ENCODE peak calls at places on chromosome 3, in nine cellular contexts. One of them, this sample, is unnamed.
A peak's percentile ranks its signal among the peaks of the same experiment; 100 is the strongest.

GRCh38 chr3:149277338-149277813 is 55.7 kb upstream of the CP start:
- DNase-seq in NCI-H748 treated with DMSO at 0.1 percent for 48 hours: peak; percentile 9
- DNase-seq in neural progenitor cell: no peak
- DNase-seq in choroid plexus epithelial cell: peak; percentile 83
- DNase-seq in fibroblast of mammary gland: peak; percentile 77
- DNase-seq in NCI-H187: no peak
- DNase-seq in prostate gland: peak; percentile 37
- DNase-seq in stromal cell of bone marrow: peak; percentile 68
- DNase-seq in NCI-H446: no peak
- DNase-seq in this sample: no peak

GRCh38 chr3:181698263-181698944 is 13.3 kb upstream of the SOX2 start:
- DNase-seq in NCI-H446: no peak
- DNase-seq in NCI-H748 treated with DMSO at 0.1 percent for 48 hours: no peak
- DNase-seq in NCI-H187: no peak
- DNase-seq in neural progenitor cell: no peak
- DNase-seq in stromal cell of bone marrow: no peak
- DNase-seq in fibroblast of mammary gland: peak; percentile 28
- DNase-seq in prostate gland: no peak
- DNase-seq in choroid plexus epithelial cell: no peak
- DNase-seq in this sample: no peak

GRCh38 chr3:129121792-129122696 is at the start of gene RAB43:
- DNase-seq in NCI-H187: peak; percentile 12
- DNase-seq in NCI-H748 treated with DMSO at 0.1 percent for 48 hours: peak; percentile 78
- DNase-seq in neural progenitor cell: peak; percentile 99
- DNase-seq in prostate gland: peak; percentile 91
- DNase-seq in fibroblast of mammary gland: peak; percentile 68
- DNase-seq in choroid plexus epithelial cell: peak; percentile 87
- DNase-seq in NCI-H446: peak; percentile 16
- DNase-seq in stromal cell of bone marrow: peak; percentile 42
- DNase-seq in this sample: peak; percentile 47

GRCh38 chr3:41848745-41849574 is 112.9 kb downstream of the ULK4 start:
- DNase-seq in prostate gland: no peak
- DNase-seq in NCI-H748 treated with DMSO at 0.1 percent for 48 hours: no peak
- DNase-seq in fibroblast of mammary gland: no peak
- DNase-seq in stromal cell of bone marrow: no peak
- DNase-seq in NCI-H446: no peak
- DNase-seq in neural progenitor cell: no peak
- DNase-seq in NCI-H187: no peak
- DNase-seq in choroid plexus epithelial cell: peak; percentile 14
- DNase-seq in this sample: no peak

GRCh38 chr3:171873561-171873960 is 30.4 kb downstream of the TMEM212 start:
- DNase-seq in choroid plexus epithelial cell: peak; percentile 45
- DNase-seq in NCI-H748 treated with DMSO at 0.1 percent for 48 hours: no peak
- DNase-seq in neural progenitor cell: no peak
- DNase-seq in NCI-H187: no peak
- DNase-seq in NCI-H446: no peak
- DNase-seq in prostate gland: no peak
- DNase-seq in stromal cell of bone marrow: peak; percentile 27
- DNase-seq in fibroblast of mammary gland: peak; percentile 78
- DNase-seq in this sample: no peak

GRCh38 chr3:190326930-190327329 is 4.7 kb upstream of the CLDN1 start:
- DNase-seq in prostate gland: peak; percentile 58
- DNase-seq in NCI-H187: no peak
- DNase-seq in NCI-H446: no peak
- DNase-seq in fibroblast of mammary gland: peak; percentile 74
- DNase-seq in NCI-H748 treated with DMSO at 0.1 percent for 48 hours: no peak
- DNase-seq in choroid plexus epithelial cell: no peak
- DNase-seq in neural progenitor cell: no peak
- DNase-seq in stromal cell of bone marrow: peak; percentile 57
- DNase-seq in this sample: no peak

GRCh38 chr3:31532587-31533168 is at the start of gene STT3B:
- DNase-seq in fibroblast of mammary gland: peak; percentile 75
- DNase-seq in choroid plexus epithelial cell: peak; percentile 84
- DNase-seq in NCI-H748 treated with DMSO at 0.1 percent for 48 hours: peak; percentile 40
- DNase-seq in stromal cell of bone marrow: peak; percentile 68
- DNase-seq in prostate gland: peak; percentile 69
- DNase-seq in NCI-H446: peak; percentile 15
- DNase-seq in neural progenitor cell: no peak
- DNase-seq in NCI-H187: peak; percentile 16
- DNase-seq in this sample: no peak

GRCh38 chr3:77370413-77370812 is 330.5 kb downstream of the ROBO2 start:
- DNase-seq in neural progenitor cell: no peak
- DNase-seq in prostate gland: no peak
- DNase-seq in stromal cell of bone marrow: peak; percentile 2
- DNase-seq in NCI-H446: peak; percentile 27
- DNase-seq in fibroblast of mammary gland: peak; percentile 29
- DNase-seq in NCI-H187: no peak
- DNase-seq in choroid plexus epithelial cell: peak; percentile 71
- DNase-seq in NCI-H748 treated with DMSO at 0.1 percent for 48 hours: no peak
- DNase-seq in this sample: peak; percentile 16

GRCh38 chr3:134446800-134447199 is 39.0 kb downstream of the ANAPC13 start:
- DNase-seq in stromal cell of bone marrow: peak; percentile 52
- DNase-seq in neural progenitor cell: no peak
- DNase-seq in NCI-H446: no peak
- DNase-seq in fibroblast of mammary gland: peak; percentile 83
- DNase-seq in NCI-H748 treated with DMSO at 0.1 percent for 48 hours: no peak
- DNase-seq in NCI-H187: no peak
- DNase-seq in prostate gland: no peak
- DNase-seq in choroid plexus epithelial cell: no peak
- DNase-seq in this sample: no peak

GRCh38 chr3:150135321-150135721 is 164.6 kb upstream of the PFN2 start:
- DNase-seq in prostate gland: no peak
- DNase-seq in choroid plexus epithelial cell: peak; percentile 76
- DNase-seq in fibroblast of mammary gland: peak; percentile 57
- DNase-seq in NCI-H187: no peak
- DNase-seq in NCI-H446: no peak
- DNase-seq in stromal cell of bone marrow: no peak
- DNase-seq in neural progenitor cell: no peak
- DNase-seq in NCI-H748 treated with DMSO at 0.1 percent for 48 hours: no peak
- DNase-seq in this sample: no peak

GRCh38 chr3:158260392-158260791 is 150.5 kb downstream of the RSRC1 start:
- DNase-seq in NCI-H446: no peak
- DNase-seq in fibroblast of mammary gland: no peak
- DNase-seq in NCI-H187: peak; percentile 17
- DNase-seq in NCI-H748 treated with DMSO at 0.1 percent for 48 hours: no peak
- DNase-seq in stromal cell of bone marrow: no peak
- DNase-seq in neural progenitor cell: no peak
- DNase-seq in prostate gland: no peak
- DNase-seq in choroid plexus epithelial cell: no peak
- DNase-seq in this sample: no peak

GRCh38 chr3:36579746-36580145 is 184.6 kb downstream of the DCLK3 start:
- DNase-seq in stromal cell of bone marrow: no peak
- DNase-seq in NCI-H446: no peak
- DNase-seq in choroid plexus epithelial cell: no peak
- DNase-seq in NCI-H187: no peak
- DNase-seq in neural progenitor cell: no peak
- DNase-seq in prostate gland: no peak
- DNase-seq in fibroblast of mammary gland: peak; percentile 49
- DNase-seq in NCI-H748 treated with DMSO at 0.1 percent for 48 hours: no peak
- DNase-seq in this sample: no peak

GRCh38 chr3:149393355-149394165 is 16.1 kb upstream of the TM4SF1 start:
- DNase-seq in choroid plexus epithelial cell: peak; percentile 93
- DNase-seq in prostate gland: no peak
- DNase-seq in NCI-H446: peak; percentile 59
- DNase-seq in stromal cell of bone marrow: no peak
- DNase-seq in NCI-H187: peak; percentile 24
- DNase-seq in fibroblast of mammary gland: peak; percentile 83
- DNase-seq in neural progenitor cell: peak; percentile 82
- DNase-seq in NCI-H748 treated with DMSO at 0.1 percent for 48 hours: peak; percentile 8
- DNase-seq in this sample: no peak

GRCh38 chr3:9398715-9399708 is 1.6 kb downstream of the SETD5 start:
- DNase-seq in NCI-H748 treated with DMSO at 0.1 percent for 48 hours: no peak
- DNase-seq in choroid plexus epithelial cell: peak; percentile 80
- DNase-seq in stromal cell of bone marrow: no peak
- DNase-seq in NCI-H446: no peak
- DNase-seq in neural progenitor cell: peak; percentile 42
- DNase-seq in NCI-H187: no peak
- DNase-seq in prostate gland: peak; percentile 34
- DNase-seq in fibroblast of mammary gland: peak; percentile 64
- DNase-seq in this sample: no peak

GRCh38 chr3:119227064-119227850 is 13.4 kb downstream of the B4GALT4 start:
- DNase-seq in neural progenitor cell: no peak
- DNase-seq in NCI-H446: no peak
- DNase-seq in NCI-H187: no peak
- DNase-seq in NCI-H748 treated with DMSO at 0.1 percent for 48 hours: no peak
- DNase-seq in choroid plexus epithelial cell: no peak
- DNase-seq in fibroblast of mammary gland: no peak
- DNase-seq in stromal cell of bone marrow: no peak
- DNase-seq in prostate gland: no peak
- DNase-seq in this sample: no peak

GRCh38 chr3:107870989-107871638 is 219.7 kb downstream of the CD47 start:
- DNase-seq in NCI-H187: no peak
- DNase-seq in stromal cell of bone marrow: no peak
- DNase-seq in NCI-H446: no peak
- DNase-seq in NCI-H748 treated with DMSO at 0.1 percent for 48 hours: no peak
- DNase-seq in prostate gland: no peak
- DNase-seq in choroid plexus epithelial cell: peak; percentile 2
- DNase-seq in fibroblast of mammary gland: no peak
- DNase-seq in neural progenitor cell: no peak
- DNase-seq in this sample: no peak

GRCh38 chr3:46924921-46925584 is 47.5 kb downstream of the PTH1R start:
- DNase-seq in NCI-H748 treated with DMSO at 0.1 percent for 48 hours: no peak
- DNase-seq in stromal cell of bone marrow: no peak
- DNase-seq in prostate gland: no peak
- DNase-seq in NCI-H187: no peak
- DNase-seq in fibroblast of mammary gland: no peak
- DNase-seq in NCI-H446: no peak
- DNase-seq in choroid plexus epithelial cell: no peak
- DNase-seq in neural progenitor cell: no peak
- DNase-seq in this sample: no peak

GRCh38 chr3:13140596-13140995 is 67.4 kb upstream of the IQSEC1 start:
- DNase-seq in neural progenitor cell: no peak
- DNase-seq in choroid plexus epithelial cell: no peak
- DNase-seq in prostate gland: no peak
- DNase-seq in fibroblast of mammary gland: no peak
- DNase-seq in NCI-H446: no peak
- DNase-seq in NCI-H187: no peak
- DNase-seq in stromal cell of bone marrow: no peak
- DNase-seq in NCI-H748 treated with DMSO at 0.1 percent for 48 hours: no peak
- DNase-seq in this sample: no peak

GRCh38 chr3:188617988-188618701 is 464.2 kb downstream of the LPP start:
- DNase-seq in choroid plexus epithelial cell: no peak
- DNase-seq in neural progenitor cell: no peak
- DNase-seq in fibroblast of mammary gland: no peak
- DNase-seq in NCI-H748 treated with DMSO at 0.1 percent for 48 hours: no peak
- DNase-seq in NCI-H446: no peak
- DNase-seq in stromal cell of bone marrow: no peak
- DNase-seq in NCI-H187: no peak
- DNase-seq in prostate gland: no peak
- DNase-seq in this sample: no peak

GRCh38 chr3:125231895-125232294 is 19.3 kb upstream of the SLC12A8 start:
- DNase-seq in NCI-H446: no peak
- DNase-seq in NCI-H187: no peak
- DNase-seq in prostate gland: no peak
- DNase-seq in neural progenitor cell: no peak
- DNase-seq in fibroblast of mammary gland: peak; percentile 70
- DNase-seq in choroid plexus epithelial cell: peak; percentile 85
- DNase-seq in NCI-H748 treated with DMSO at 0.1 percent for 48 hours: no peak
- DNase-seq in stromal cell of bone marrow: peak; percentile 43
- DNase-seq in this sample: no peak

GRCh38 chr3:125194849-125195601 is 17.5 kb downstream of the SLC12A8 start:
- DNase-seq in fibroblast of mammary gland: peak; percentile 59
- DNase-seq in neural progenitor cell: no peak
- DNase-seq in NCI-H748 treated with DMSO at 0.1 percent for 48 hours: no peak
- DNase-seq in NCI-H187: no peak
- DNase-seq in choroid plexus epithelial cell: peak; percentile 96
- DNase-seq in NCI-H446: no peak
- DNase-seq in prostate gland: no peak
- DNase-seq in stromal cell of bone marrow: no peak
- DNase-seq in this sample: no peak

GRCh38 chr3:45012577-45012976 is 13.5 kb upstream of the CLEC3B start:
- DNase-seq in prostate gland: no peak
- DNase-seq in neural progenitor cell: no peak
- DNase-seq in choroid plexus epithelial cell: no peak
- DNase-seq in NCI-H187: no peak
- DNase-seq in stromal cell of bone marrow: no peak
- DNase-seq in NCI-H748 treated with DMSO at 0.1 percent for 48 hours: no peak
- DNase-seq in fibroblast of mammary gland: no peak
- DNase-seq in NCI-H446: no peak
- DNase-seq in this sample: no peak

This sample was measured in SK-N-MC.